ENCODE peak calls at places on chromosomes 7 and 10, in five cellular contexts. One of them, this sample, is unnamed.

GRCh38 chr10:57979466-57979865 is 288.2 kb downstream of the IPMK start:
- DNase-seq in GM03348: no peak
- DNase-seq in NCI-H1092: no peak
- DNase-seq in fibroblast of pulmonary artery: peak; percentile 27
- DNase-seq in ELR: peak; percentile 43
- DNase-seq in this sample: peak; percentile 62

GRCh38 chr7:31734456-31734855 is 47.4 kb downstream of the PPP1R17 start:
- DNase-seq in NCI-H1092: no peak
- DNase-seq in GM03348: peak; percentile 45
- DNase-seq in ELR: peak; percentile 48
- DNase-seq in fibroblast of pulmonary artery: peak; percentile 10
- DNase-seq in this sample: peak; percentile 84

GRCh38 chr10:107437921-107438320 is 273.4 kb upstream of the SORCS1 start:
- DNase-seq in GM03348: no peak
- DNase-seq in NCI-H1092: no peak
- DNase-seq in ELR: no peak
- DNase-seq in fibroblast of pulmonary artery: no peak
- DNase-seq in this sample: no peak

GRCh38 chr10:79313320-79313719 is 33.9 kb upstream of the PPIF start:
- DNase-seq in ELR: no peak
- DNase-seq in NCI-H1092: no peak
- DNase-seq in fibroblast of pulmonary artery: no peak
- DNase-seq in GM03348: no peak
- DNase-seq in this sample: no peak

GRCh38 chr7:157627033-157627432 is 290.2 kb downstream of the DNAJB6 start:
- DNase-seq in NCI-H1092: no peak
- DNase-seq in GM03348: no peak
- DNase-seq in fibroblast of pulmonary artery: no peak
- DNase-seq in ELR: no peak
- DNase-seq in this sample: no peak

GRCh38 chr10:50605280-50606270 is 18.2 kb downstream of the SGMS1 start:
- DNase-seq in fibroblast of pulmonary artery: peak; percentile 98
- DNase-seq in ELR: peak; percentile 87
- DNase-seq in GM03348: peak; percentile 71
- DNase-seq in NCI-H1092: no peak
- DNase-seq in this sample: peak; percentile 91

GRCh38 chr7:636396-636795 is 90.1 kb upstream of the DNAAF5 start:
- DNase-seq in ELR: peak; percentile 53
- DNase-seq in fibroblast of pulmonary artery: peak; percentile 39
- DNase-seq in GM03348: peak; percentile 68
- DNase-seq in NCI-H1092: no peak
- DNase-seq in this sample: peak; percentile 25

GRCh38 chr10:101130141-101130540 is 959 bp upstream of the TLX1 start:
- DNase-seq in NCI-H1092: no peak
- DNase-seq in GM03348: no peak
- DNase-seq in ELR: no peak
- DNase-seq in fibroblast of pulmonary artery: no peak
- DNase-seq in this sample: no peak

GRCh38 chr7:24337180-24337579 is 53.2 kb downstream of the NPY start:
- DNase-seq in fibroblast of pulmonary artery: no peak
- DNase-seq in GM03348: no peak
- DNase-seq in NCI-H1092: no peak
- DNase-seq in ELR: no peak
- DNase-seq in this sample: no peak

GRCh38 chr10:70479161-70479531 is 579 bp downstream of the PALD1 start:
- DNase-seq in ELR: no peak
- DNase-seq in fibroblast of pulmonary artery: no peak
- DNase-seq in GM03348: no peak
- DNase-seq in NCI-H1092: no peak
- DNase-seq in this sample: no peak

GRCh38 chr10:3000063-3000462 is 67.3 kb upstream of the PFKP start:
- DNase-seq in GM03348: no peak
- DNase-seq in ELR: no peak
- DNase-seq in fibroblast of pulmonary artery: no peak
- DNase-seq in NCI-H1092: no peak
- DNase-seq in this sample: no peak

GRCh38 chr10:83522881-83523386 is 616.4 kb upstream of the GHITM start:
- DNase-seq in ELR: no peak
- DNase-seq in fibroblast of pulmonary artery: peak; percentile 66
- DNase-seq in NCI-H1092: no peak
- DNase-seq in GM03348: no peak
- DNase-seq in this sample: no peak

GRCh38 chr7:101767544-101767943 is 49.9 kb upstream of the CUX1 start:
- DNase-seq in GM03348: no peak
- DNase-seq in fibroblast of pulmonary artery: no peak
- DNase-seq in NCI-H1092: no peak
- DNase-seq in ELR: no peak
- DNase-seq in this sample: no peak

GRCh38 chr10:116451956-116452720 is 24.5 kb downstream of the PNLIPRP3 start:
- DNase-seq in ELR: no peak
- DNase-seq in NCI-H1092: no peak
- DNase-seq in fibroblast of pulmonary artery: no peak
- DNase-seq in GM03348: no peak
- DNase-seq in this sample: no peak

GRCh38 chr7:80480566-80480965 is 31.3 kb downstream of the GNAT3 start:
- DNase-seq in GM03348: no peak
- DNase-seq in ELR: peak; percentile 33
- DNase-seq in NCI-H1092: no peak
- DNase-seq in fibroblast of pulmonary artery: no peak
- DNase-seq in this sample: peak; percentile 77

GRCh38 chr10:113517165-113517892 is 35.5 kb upstream of the HABP2 start:
- DNase-seq in GM03348: no peak
- DNase-seq in ELR: no peak
- DNase-seq in fibroblast of pulmonary artery: no peak
- DNase-seq in NCI-H1092: no peak
- DNase-seq in this sample: no peak

GRCh38 chr10:79116363-79116762 is 47.6 kb downstream of the ZMIZ1 start:
- DNase-seq in ELR: no peak
- DNase-seq in NCI-H1092: no peak
- DNase-seq in fibroblast of pulmonary artery: no peak
- DNase-seq in GM03348: no peak
- DNase-seq in this sample: no peak

GRCh38 chr7:140358024-140358770 is 40.1 kb downstream of the SLC37A3 start:
- DNase-seq in ELR: no peak
- DNase-seq in NCI-H1092: no peak
- DNase-seq in GM03348: no peak
- DNase-seq in fibroblast of pulmonary artery: no peak
- DNase-seq in this sample: no peak

GRCh38 chr10:106929291-106929925 is 235.1 kb downstream of the SORCS1 start:
- DNase-seq in NCI-H1092: no peak
- DNase-seq in fibroblast of pulmonary artery: no peak
- DNase-seq in GM03348: no peak
- DNase-seq in ELR: no peak
- DNase-seq in this sample: no peak

This sample was measured in RPMI7951.